ENCODE peak calls at places on chromosome 20, in five cellular contexts. One of them, this sample, is unnamed.

GRCh38 chr20:56433221-56433879 is 21.3 kb downstream of the CASS4 start:
- DNase-seq in H9: no peak
- DNase-seq in neural crest cell: no peak
- DNase-seq in dorsolateral prefrontal cortex: no peak
- DNase-seq in CD4-positive, alpha-beta T cell: no peak
- DNase-seq in this sample: no peak

GRCh38 chr20:35451295-35451694 is 4.1 kb upstream of the CEP250 start:
- DNase-seq in H9: no peak
- DNase-seq in neural crest cell: no peak
- DNase-seq in dorsolateral prefrontal cortex: no peak
- DNase-seq in CD4-positive, alpha-beta T cell: no peak
- DNase-seq in this sample: no peak

GRCh38 chr20:59939052-59939878 is 840 bp downstream of the PPP1R3D start:
- DNase-seq in H9: peak
- DNase-seq in neural crest cell: no peak
- DNase-seq in dorsolateral prefrontal cortex: no peak
- DNase-seq in CD4-positive, alpha-beta T cell: no peak
- DNase-seq in this sample: no peak

GRCh38 chr20:4427936-4428581 is 293.6 kb upstream of the PRND start:
- DNase-seq in H9: no peak
- DNase-seq in neural crest cell: no peak
- DNase-seq in dorsolateral prefrontal cortex: no peak
- DNase-seq in CD4-positive, alpha-beta T cell: no peak
- DNase-seq in this sample: no peak

GRCh38 chr20:45867811-45868176 is 10.4 kb downstream of the ZSWIM3 start:
- DNase-seq in H9: no peak
- DNase-seq in neural crest cell: no peak
- DNase-seq in dorsolateral prefrontal cortex: no peak
- DNase-seq in CD4-positive, alpha-beta T cell: no peak
- DNase-seq in this sample: no peak

GRCh38 chr20:50540620-50541605 is 30.7 kb downstream of the PTPN1 start:
- DNase-seq in H9: no peak
- DNase-seq in neural crest cell: no peak
- DNase-seq in dorsolateral prefrontal cortex: no peak
- DNase-seq in CD4-positive, alpha-beta T cell: no peak
- DNase-seq in this sample: no peak

GRCh38 chr20:50085481-50086365 is 27.2 kb downstream of the UBE2V1 start:
- DNase-seq in H9: peak
- DNase-seq in neural crest cell: peak
- DNase-seq in dorsolateral prefrontal cortex: no peak
- DNase-seq in CD4-positive, alpha-beta T cell: peak
- DNase-seq in this sample: peak

GRCh38 chr20:4130404-4131189 is 115.2 kb upstream of the RNF24 start:
- DNase-seq in H9: no peak
- DNase-seq in neural crest cell: no peak
- DNase-seq in dorsolateral prefrontal cortex: no peak
- DNase-seq in CD4-positive, alpha-beta T cell: no peak
- DNase-seq in this sample: no peak

GRCh38 chr20:61459266-61459665 is 207.2 kb downstream of the CDH4 start:
- DNase-seq in H9: no peak
- DNase-seq in neural crest cell: no peak
- DNase-seq in dorsolateral prefrontal cortex: no peak
- DNase-seq in CD4-positive, alpha-beta T cell: no peak
- DNase-seq in this sample: no peak

GRCh38 chr20:49043000-49043399 is 3.1 kb upstream of the CSE1L start:
- DNase-seq in H9: no peak
- DNase-seq in neural crest cell: no peak
- DNase-seq in dorsolateral prefrontal cortex: no peak
- DNase-seq in CD4-positive, alpha-beta T cell: no peak
- DNase-seq in this sample: no peak

GRCh38 chr20:34037767-34038166 is 44.1 kb downstream of the RALY start:
- DNase-seq in H9: no peak
- DNase-seq in neural crest cell: no peak
- DNase-seq in dorsolateral prefrontal cortex: no peak
- DNase-seq in CD4-positive, alpha-beta T cell: no peak
- DNase-seq in this sample: no peak

GRCh38 chr20:5600982-5601381 is 149.2 kb upstream of the SHLD1 start:
- DNase-seq in H9: no peak
- DNase-seq in neural crest cell: no peak
- DNase-seq in dorsolateral prefrontal cortex: no peak
- DNase-seq in CD4-positive, alpha-beta T cell: no peak
- DNase-seq in this sample: no peak

GRCh38 chr20:32793059-32793458 is 26.7 kb upstream of the MAPRE1 start:
- DNase-seq in H9: no peak
- DNase-seq in neural crest cell: no peak
- DNase-seq in dorsolateral prefrontal cortex: no peak
- DNase-seq in CD4-positive, alpha-beta T cell: no peak
- DNase-seq in this sample: no peak

GRCh38 chr20:25346349-25346748 is 44.3 kb downstream of the ABHD12 start:
- DNase-seq in H9: no peak
- DNase-seq in neural crest cell: no peak
- DNase-seq in dorsolateral prefrontal cortex: no peak
- DNase-seq in CD4-positive, alpha-beta T cell: no peak
- DNase-seq in this sample: no peak

GRCh38 chr20:60123096-60123495 is 164.9 kb downstream of the CDH26 start:
- DNase-seq in H9: no peak
- DNase-seq in neural crest cell: no peak
- DNase-seq in dorsolateral prefrontal cortex: no peak
- DNase-seq in CD4-positive, alpha-beta T cell: no peak
- DNase-seq in this sample: no peak

GRCh38 chr20:48681201-48681881 is 146.5 kb downstream of the PREX1 start:
- DNase-seq in H9: no peak
- DNase-seq in neural crest cell: no peak
- DNase-seq in dorsolateral prefrontal cortex: no peak
- DNase-seq in CD4-positive, alpha-beta T cell: no peak
- DNase-seq in this sample: no peak

GRCh38 chr20:3276400-3277015 is 37.5 kb upstream of the SLC4A11 start:
- DNase-seq in H9: peak
- DNase-seq in neural crest cell: no peak
- DNase-seq in dorsolateral prefrontal cortex: no peak
- DNase-seq in CD4-positive, alpha-beta T cell: no peak
- DNase-seq in this sample: no peak

GRCh38 chr20:36606171-36607116 is 865 bp downstream of the RAB5IF start:
- DNase-seq in H9: no peak
- DNase-seq in neural crest cell: no peak
- DNase-seq in dorsolateral prefrontal cortex: no peak
- DNase-seq in CD4-positive, alpha-beta T cell: no peak
- DNase-seq in this sample: no peak

DNA sequence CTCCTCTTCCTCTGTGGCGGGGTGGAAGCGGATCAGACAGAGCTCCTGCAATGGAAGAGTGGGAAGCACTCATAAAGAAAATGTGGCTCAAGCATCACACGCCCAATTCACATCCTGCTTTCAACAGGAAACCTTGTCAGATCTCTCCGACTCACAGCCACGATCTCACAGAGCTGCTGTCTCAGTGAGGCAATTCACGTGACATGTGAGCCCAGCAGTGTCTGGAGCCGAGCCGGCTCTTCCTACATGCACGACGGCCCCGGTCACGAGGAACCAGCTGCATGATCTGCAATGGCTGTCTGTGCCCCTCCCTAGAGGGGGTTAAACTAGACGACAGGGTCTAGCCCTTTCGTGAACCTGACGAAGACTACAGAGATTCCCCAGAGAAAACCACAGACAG is 29.5 kb upstream of the TCFL5 start:
- DNase-seq in H9: no peak
- DNase-seq in neural crest cell: no peak
- DNase-seq in dorsolateral prefrontal cortex: no peak
- DNase-seq in CD4-positive, alpha-beta T cell: peak
- DNase-seq in this sample: no peak
- TF ChIP-seq CTCF in H9: no peak
- TF ChIP-seq CTCF in neural crest cell: no peak
- TF ChIP-seq CTCF in dorsolateral prefrontal cortex: no peak
- TF ChIP-seq CTCF in CD4-positive, alpha-beta T cell: no peak
- TF ChIP-seq CTCF in this sample: no peak

GRCh38 chr20:62832212-62832922 is 15.5 kb downstream of the COL9A3 start:
- DNase-seq in H9: peak
- DNase-seq in neural crest cell: no peak
- DNase-seq in dorsolateral prefrontal cortex: no peak
- DNase-seq in CD4-positive, alpha-beta T cell: peak
- DNase-seq in this sample: no peak
- TF ChIP-seq CTCF in H9: no peak
- TF ChIP-seq CTCF in neural crest cell: no peak
- TF ChIP-seq CTCF in dorsolateral prefrontal cortex: no peak
- TF ChIP-seq CTCF in CD4-positive, alpha-beta T cell: no peak
- TF ChIP-seq CTCF in this sample: no peak

GRCh38 chr20:38229376-38230252 is 30.9 kb downstream of the KIAA1755 start:
- DNase-seq in H9: no peak
- DNase-seq in neural crest cell: peak
- DNase-seq in dorsolateral prefrontal cortex: peak
- DNase-seq in CD4-positive, alpha-beta T cell: no peak
- DNase-seq in this sample: peak
- TF ChIP-seq CTCF in H9: peak
- TF ChIP-seq CTCF in neural crest cell: peak
- TF ChIP-seq CTCF in dorsolateral prefrontal cortex: peak
- TF ChIP-seq CTCF in CD4-positive, alpha-beta T cell: no peak
- TF ChIP-seq CTCF in this sample: peak

DNA sequence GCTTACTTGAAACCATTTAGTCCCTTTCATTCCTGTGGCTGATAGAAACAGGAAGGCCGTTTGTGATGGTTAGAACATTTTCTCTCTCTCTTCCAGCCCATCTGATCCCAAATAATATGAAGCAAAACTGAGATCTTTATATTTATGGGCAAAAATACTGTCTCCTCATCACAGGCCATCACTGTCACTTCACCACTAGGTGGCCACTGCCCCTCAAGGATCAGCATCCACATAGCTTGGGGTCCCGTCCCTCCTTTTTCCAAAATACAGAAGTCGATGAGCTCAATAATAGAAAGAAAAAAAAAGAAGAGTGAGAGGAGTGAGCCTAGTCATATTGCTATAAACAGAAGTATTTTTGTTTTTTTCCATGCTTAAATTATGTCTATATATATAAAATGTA is 46.4 kb upstream of the LAMP5 start:
- DNase-seq in H9: peak
- DNase-seq in neural crest cell: no peak
- DNase-seq in dorsolateral prefrontal cortex: no peak
- DNase-seq in CD4-positive, alpha-beta T cell: no peak
- DNase-seq in this sample: no peak
- TF ChIP-seq CTCF in H9: peak
- TF ChIP-seq CTCF in neural crest cell: peak
- TF ChIP-seq CTCF in dorsolateral prefrontal cortex: peak
- TF ChIP-seq CTCF in CD4-positive, alpha-beta T cell: no peak
- TF ChIP-seq CTCF in this sample: peak

DNA sequence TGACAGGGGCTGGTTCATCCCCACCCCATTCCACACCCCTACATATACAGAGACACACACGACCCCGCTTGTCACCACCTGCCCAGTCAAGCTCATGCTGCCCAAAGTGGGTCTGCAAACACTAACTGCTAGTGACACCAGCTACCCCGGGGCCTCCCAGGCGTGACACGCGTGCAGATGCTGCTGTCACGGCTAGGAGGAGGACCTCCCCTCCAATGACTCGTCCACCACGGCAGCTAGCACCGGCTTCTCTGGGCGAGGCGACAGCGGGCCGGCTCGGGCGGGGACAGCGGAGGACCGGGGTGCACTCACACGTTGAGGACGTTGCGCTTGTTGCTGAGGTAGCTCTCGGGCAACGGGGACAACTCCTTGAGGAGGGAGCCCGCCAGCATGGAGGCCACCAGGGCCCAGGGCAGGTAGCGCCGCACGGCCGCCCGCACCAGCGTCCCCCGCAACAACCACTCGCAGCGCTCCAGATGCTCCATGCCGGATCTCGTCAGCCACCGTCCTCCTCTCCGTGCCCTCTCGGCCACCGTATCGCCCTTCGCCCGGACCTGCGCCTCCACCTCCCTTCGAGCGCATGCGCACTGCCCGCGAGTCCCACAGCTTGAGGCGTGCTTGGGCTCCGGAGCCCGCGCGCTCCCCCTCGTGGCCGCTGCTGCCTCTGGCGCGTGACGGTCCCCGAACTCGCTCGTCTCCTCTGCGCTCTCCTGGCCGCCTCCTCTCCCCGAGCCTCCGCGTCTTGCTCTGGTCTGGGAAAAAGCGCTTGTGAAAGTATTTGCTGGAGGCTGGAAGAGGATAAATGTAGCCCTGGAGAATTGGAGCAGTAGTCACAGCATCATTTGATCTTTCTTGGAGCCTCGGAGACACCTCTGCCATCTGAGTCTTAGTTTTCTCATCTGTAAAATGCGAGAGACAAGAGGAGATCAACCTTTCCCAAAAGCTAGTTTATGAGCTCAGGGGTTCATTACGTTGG is at the start of gene FITM2:
- DNase-seq in H9: peak
- DNase-seq in neural crest cell: peak
- DNase-seq in dorsolateral prefrontal cortex: peak
- DNase-seq in CD4-positive, alpha-beta T cell: peak
- DNase-seq in this sample: peak
- TF ChIP-seq CTCF in H9: peak
- TF ChIP-seq CTCF in neural crest cell: peak
- TF ChIP-seq CTCF in dorsolateral prefrontal cortex: peak
- TF ChIP-seq CTCF in CD4-positive, alpha-beta T cell: peak
- TF ChIP-seq CTCF in this sample: peak

DNA sequence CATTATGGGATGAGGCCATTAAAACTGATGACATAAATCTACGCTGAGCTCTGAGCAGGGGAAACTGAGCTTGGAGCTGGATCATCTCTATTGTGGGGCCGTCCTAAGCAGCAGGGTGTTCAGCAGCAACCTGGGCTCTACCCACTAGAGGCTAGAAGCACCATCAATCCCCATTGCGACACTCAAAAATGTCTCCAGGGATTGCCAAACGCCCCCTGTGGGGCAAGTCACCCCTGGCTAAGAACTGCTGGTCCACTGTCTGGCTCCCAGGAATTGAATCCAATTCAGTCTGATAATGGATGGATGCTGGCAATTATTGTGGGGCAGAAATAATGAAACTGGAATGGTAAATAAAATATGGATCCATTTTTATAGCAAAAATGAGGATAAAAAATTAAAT is 38.2 kb downstream of the PMEPA1 start:
- DNase-seq in H9: no peak
- DNase-seq in neural crest cell: no peak
- DNase-seq in dorsolateral prefrontal cortex: no peak
- DNase-seq in CD4-positive, alpha-beta T cell: no peak
- DNase-seq in this sample: no peak
- TF ChIP-seq CTCF in H9: peak
- TF ChIP-seq CTCF in neural crest cell: peak
- TF ChIP-seq CTCF in dorsolateral prefrontal cortex: no peak
- TF ChIP-seq CTCF in CD4-positive, alpha-beta T cell: no peak
- TF ChIP-seq CTCF in this sample: no peak

DNA sequence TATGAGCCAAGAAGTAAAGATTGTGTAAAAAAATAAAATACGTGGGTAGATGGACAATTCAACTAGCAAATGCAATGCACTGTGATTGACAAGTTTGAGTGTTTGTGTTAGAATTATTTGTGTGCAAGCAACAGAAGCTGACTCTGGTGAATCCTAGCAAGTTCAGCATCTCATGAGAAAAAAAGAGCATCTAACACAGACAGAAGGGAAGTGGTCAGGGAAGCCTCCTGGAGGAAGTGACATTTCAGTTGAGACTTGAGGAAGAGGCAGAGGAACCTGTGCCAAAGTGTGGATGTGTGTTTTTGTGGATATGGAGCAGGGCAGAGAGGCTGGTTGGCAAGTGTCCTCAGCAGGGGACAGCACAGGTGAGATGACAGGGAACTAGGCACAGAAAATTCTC is 248.7 kb downstream of the ZNF217 start:
- DNase-seq in H9: no peak
- DNase-seq in neural crest cell: no peak
- DNase-seq in dorsolateral prefrontal cortex: no peak
- DNase-seq in CD4-positive, alpha-beta T cell: no peak
- DNase-seq in this sample: no peak
- TF ChIP-seq CTCF in H9: no peak
- TF ChIP-seq CTCF in neural crest cell: no peak
- TF ChIP-seq CTCF in dorsolateral prefrontal cortex: no peak
- TF ChIP-seq CTCF in CD4-positive, alpha-beta T cell: no peak
- TF ChIP-seq CTCF in this sample: no peak

This sample was measured in D721Med.